ENCODE peak calls at places on chromosome 15, in five cellular contexts. A is tibial artery, N is PC-9, M is GM12865, G is foreskin fibroblast. J is an unnamed sample.

GRCh38 chr15:74134387-74135027 is 4.1 kb downstream of the ISLR2 start:
- DNase-seq in A (peak; percentile 69), N (no peak), M (no peak), G (peak; percentile 43), J (no peak)

GRCh38 chr15:44264148-44264547 is 24.4 kb upstream of the GOLM2 start:
- DNase-seq in A (no peak), N (peak; percentile 48), M (no peak), G (no peak), J (no peak)

GRCh38 chr15:98647026-98647773 is 1.1 kb upstream of the IGF1R start:
- DNase-seq in A (peak; percentile 82), N (peak; percentile 57), M (peak; percentile 73), G (peak; percentile 59), J (no peak)

GRCh38 chr15:99416191-99417188 is 149.3 kb upstream of the MEF2A start:
- DNase-seq in A (peak; percentile 62), N (no peak), M (no peak), G (no peak), J (no peak)

GRCh38 chr15:44492040-44492439 is 44.9 kb upstream of the EIF3J start:
- DNase-seq in A (no peak), N (no peak), M (no peak), G (no peak), J (no peak)

GRCh38 chr15:89364341-89364740 is 29.7 kb upstream of the POLG start:
- DNase-seq in A (no peak), N (no peak), M (no peak), G (no peak), J (no peak)

GRCh38 chr15:45199136-45199810 is 11.5 kb upstream of the SHF start:
- DNase-seq in A (no peak), N (peak; percentile 43), M (peak; percentile 71), G (no peak), J (no peak)

GRCh38 chr15:37056168-37056893 is 44.0 kb downstream of the MEIS2 start:
- DNase-seq in A (no peak), N (no peak), M (no peak), G (no peak), J (no peak)

GRCh38 chr15:76951161-76951714 is 19.7 kb downstream of the RCN2 start:
- DNase-seq in A (no peak), N (no peak), M (no peak), G (no peak), J (no peak)

GRCh38 chr15:29935296-29936020 is 113.2 kb upstream of the TJP1 start:
- DNase-seq in A (no peak), N (peak; percentile 55), M (no peak), G (peak; percentile 47), J (no peak)

GRCh38 chr15:93417156-93418077 is 328.4 kb upstream of the RGMA start:
- DNase-seq in A (no peak), N (no peak), M (no peak), G (no peak), J (no peak)

GRCh38 chr15:68430471-68431036 is 1.4 kb downstream of the ITGA11 start:
- DNase-seq in A (peak; percentile 54), N (no peak), M (no peak), G (no peak), J (no peak)

GRCh38 chr15:50765202-50765967 is at the start of gene SPPL2A:
- DNase-seq in A (peak; percentile 87), N (peak; percentile 43), M (peak; percentile 87), G (peak; percentile 87), J (peak; percentile 40)

GRCh38 chr15:28105224-28105791 is 6.2 kb upstream of the OCA2 start:
- DNase-seq in A (no peak), N (no peak), M (no peak), G (no peak), J (no peak)

GRCh38 chr15:67013696-67014095 is 51.7 kb upstream of the SMAD3 start:
- DNase-seq in A (no peak), N (no peak), M (no peak), G (peak; percentile 53), J (no peak)

GRCh38 chr15:39922450-39923092 is 2.5 kb upstream of the GPR176 start:
- DNase-seq in A (no peak), N (no peak), M (no peak), G (no peak), J (no peak)

GRCh38 chr15:71747128-71748083 is 62.9 kb upstream of the NR2E3 start:
- DNase-seq in A (no peak), N (peak; percentile 94), M (no peak), G (peak; percentile 82), J (peak; percentile 32)

GRCh38 chr15:63896336-63897115 is 62.8 kb upstream of the HERC1 start:
- DNase-seq in A (peak; percentile 65), N (peak; percentile 75), M (peak; percentile 97), G (peak; percentile 79), J (no peak)

GRCh38 chr15:97082835-97083234 is 752.3 kb downstream of the NR2F2 start:
- DNase-seq in A (no peak), N (no peak), M (no peak), G (no peak), J (no peak)

GRCh38 chr15:20341901-20342605 is 199.5 kb downstream of the GOLGA6L6 start:
- DNase-seq in A (peak; percentile 88), N (no peak), M (no peak), G (no peak), J (no peak)

GRCh38 chr15:64634576-64635485 is 140.6 kb downstream of the RBPMS2 start:
- DNase-seq in A (no peak), N (no peak), M (peak; percentile 88), G (no peak), J (no peak)

GRCh38 chr15:85840079-85840801 is 45.5 kb upstream of the KLHL25 start:
- DNase-seq in A (peak; percentile 83), N (peak; percentile 62), M (peak; percentile 80), G (peak; percentile 34), J (no peak)

DNA sequence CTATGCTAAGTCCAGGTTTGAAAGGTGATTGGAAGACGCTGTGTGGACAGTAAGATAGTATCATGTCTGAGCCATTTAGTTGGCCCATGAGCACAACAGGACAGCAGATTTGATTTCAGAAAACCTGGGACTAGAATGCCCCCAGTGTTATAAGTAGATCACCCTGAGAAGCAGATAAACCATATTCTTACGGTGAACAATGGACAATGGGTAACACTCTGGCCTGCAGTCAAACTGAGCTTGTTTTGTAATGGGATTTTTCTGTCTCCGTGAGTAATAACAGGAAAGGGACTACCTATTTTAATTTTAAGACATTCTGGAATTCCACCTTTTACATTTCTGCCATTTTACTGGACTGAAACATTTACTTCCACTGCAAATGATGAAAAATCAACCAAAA is 71.5 kb downstream of the LDHAL6B start:
- DNase-seq in A (no peak), N (no peak), M (no peak), G (no peak), J (no peak)
- TF ChIP-seq CTCF in A (no peak), N (no peak), M (no peak), G (no peak), J (no peak)

DNA sequence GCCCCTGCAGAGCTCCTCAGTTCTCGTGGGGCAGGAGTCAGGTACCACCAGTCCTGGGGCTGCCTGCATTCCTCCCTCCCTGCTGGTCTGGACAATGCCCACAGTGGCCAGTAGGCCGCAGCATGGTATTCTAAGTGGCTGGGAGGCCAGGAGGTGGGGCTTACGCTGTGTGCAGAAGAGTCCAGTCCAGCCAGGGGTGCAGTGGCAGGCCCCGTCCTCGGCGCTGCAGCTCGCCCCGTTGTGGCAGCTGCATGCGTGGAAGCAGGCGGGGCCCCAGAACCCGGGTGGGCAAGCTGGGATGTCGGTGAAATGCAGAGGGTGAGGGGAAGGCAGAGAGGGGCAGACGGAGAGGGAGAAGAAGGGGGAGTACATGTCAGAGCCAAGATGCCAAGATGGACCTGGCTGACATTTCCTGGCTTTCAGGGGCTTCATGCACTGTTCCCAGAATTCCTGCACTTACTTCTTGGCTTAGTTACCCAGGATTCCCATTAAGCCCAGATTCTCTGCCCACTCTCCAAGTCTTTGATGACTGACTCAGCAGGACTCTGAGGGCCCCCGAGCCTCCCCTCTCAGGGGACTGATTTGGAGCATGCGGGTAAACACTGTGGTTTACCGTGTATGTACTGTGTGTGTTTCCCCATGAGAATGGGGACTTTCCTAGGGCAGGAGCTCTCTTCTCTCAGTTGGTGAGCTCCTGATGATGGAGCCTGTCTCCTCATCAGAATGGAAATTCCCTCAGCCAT is 47.5 kb downstream of the RAB11A start:
- DNase-seq in A (peak; percentile 74), N (no peak), M (peak; percentile 90), G (peak; percentile 52), J (no peak)
- TF ChIP-seq CTCF in A (peak; percentile 62), N (peak; percentile 55), M (peak; percentile 76), G (peak; percentile 81), J (no peak)

GRCh38 chr15:101611007-101611406 is 41.2 kb downstream of the TM2D3 start:
- DNase-seq in A (no peak), N (no peak), M (no peak), G (no peak), J (no peak)

GRCh38 chr15:101613130-101614000 is 38.8 kb downstream of the TM2D3 start:
- DNase-seq in A (peak; percentile 89), N (no peak), M (no peak), G (no peak), J (no peak)

GRCh38 chr15:101610628-101611000 is 41.6 kb downstream of the TM2D3 start:
- DNase-seq in A (no peak), N (no peak), M (no peak), G (no peak), J (no peak)

GRCh38 chr15:101612676-101613075 is 39.5 kb downstream of the TM2D3 start:
- DNase-seq in A (no peak), N (no peak), M (no peak), G (no peak), J (no peak)

GRCh38 chr15:101611580-101612299 is 40.4 kb downstream of the TM2D3 start:
- DNase-seq in A (no peak), N (no peak), M (no peak), G (no peak), J (no peak)
- TF ChIP-seq CTCF in A (no peak), N (no peak), M (no peak), G (no peak), J (no peak)

GRCh38 chr15:78076231-78077052 is 1.1 kb downstream of the TBC1D2B start:
- DNase-seq in A (no peak), N (no peak), M (no peak), G (no peak), J (no peak)

GRCh38 chr15:78075490-78076230 is 1.9 kb downstream of the TBC1D2B start:
- DNase-seq in A (peak; percentile 82), N (no peak), M (no peak), G (peak; percentile 88), J (no peak)

GRCh38 chr15:78079296-78080087 is 2.0 kb upstream of the TBC1D2B start:
- DNase-seq in A (peak; percentile 59), N (no peak), M (no peak), G (no peak), J (no peak)

GRCh38 chr15:78077860-78078187 is 313 bp upstream of the TBC1D2B start:
- DNase-seq in A (no peak), N (no peak), M (no peak), G (no peak), J (no peak)

DNA sequence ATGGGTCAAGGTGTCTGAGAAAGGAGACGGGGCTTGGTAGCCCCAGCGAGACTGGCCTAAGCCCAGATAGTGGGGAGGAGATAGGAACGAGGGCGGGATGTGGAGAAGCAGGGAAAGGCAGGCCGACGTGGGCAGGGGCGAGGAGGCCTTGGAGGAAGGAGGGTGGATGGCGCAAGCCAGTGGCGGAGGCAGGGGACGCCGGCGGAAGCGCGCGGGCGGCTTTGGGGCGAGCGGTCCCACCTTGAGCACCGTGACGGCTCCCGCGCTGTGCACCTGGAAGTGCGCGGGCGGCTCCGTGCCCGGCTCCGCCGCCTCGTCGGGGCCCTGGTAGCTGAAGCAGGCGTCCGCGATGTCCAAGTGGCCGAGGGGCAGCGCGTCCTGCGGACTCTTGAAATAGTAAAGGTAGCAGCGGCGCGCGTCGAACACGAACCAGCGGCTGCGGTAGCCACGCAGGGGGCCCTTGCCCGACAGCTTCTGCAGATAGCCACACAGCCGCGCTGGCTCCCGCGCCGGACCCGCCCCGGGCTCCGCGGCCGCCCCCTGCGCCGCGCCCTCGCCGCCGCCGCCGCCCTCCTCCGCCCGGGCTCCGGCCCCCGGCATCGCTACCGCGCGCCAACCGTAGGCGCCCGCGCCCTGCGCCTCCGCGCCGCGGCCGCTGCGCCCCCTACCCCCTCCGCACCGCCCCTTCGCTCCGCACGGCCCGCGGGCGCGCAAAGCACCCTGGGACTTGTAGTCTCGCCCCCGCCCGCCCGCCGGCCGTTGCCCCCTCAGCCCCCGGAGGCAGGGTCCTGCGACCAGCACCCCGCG is at the start of gene TBC1D2B:
- DNase-seq in A (peak; percentile 83), N (no peak), M (peak; percentile 70), G (no peak), J (no peak)
- TF ChIP-seq CTCF in A (no peak), N (no peak), M (peak; percentile 15), G (no peak), J (peak; percentile 25)